ENCODE peak calls at places on chromosomes 5 and 9, in ten cellular contexts. F is breast epithelium, V is HepG2, Q is stomach, G is SK-N-SH, L is upper lobe of left lung, K is Panc1, Z is prostate gland, A is suprapubic skin, M is GM23338. I is an unnamed sample.

GRCh38 chr5:115545065-115545882 is 699 bp upstream of the FEM1C start:
- DNase-seq in M (no peak), G (no peak), V (no peak), Z (no peak), Q (no peak), F (no peak), L (no peak), A (no peak), K (no peak), I (no peak)

GRCh38 chr5:15577132-15577531 is 77.2 kb downstream of the FBXL7 start:
- DNase-seq in Q (no peak), F (no peak), K (no peak), Z (no peak), M (no peak), G (peak; percentile 34), A (no peak), L (no peak), V (no peak), I (no peak)

GRCh38 chr9:122005597-122005996 is 87.5 kb downstream of the TTLL11 start:
- DNase-seq in G (peak; percentile 54), F (no peak), M (peak; percentile 27), A (no peak), K (no peak), Z (no peak), L (no peak), Q (no peak), V (no peak), I (no peak)

GRCh38 chr5:158814521-158814920 is 285.2 kb downstream of the EBF1 start:
- DNase-seq in V (no peak), Q (no peak), Z (no peak), L (no peak), K (no peak), F (no peak), A (no peak), G (no peak), M (no peak), I (no peak)

GRCh38 chr9:82052081-82052480 is 63.5 kb downstream of the SPATA31D1 start:
- DNase-seq in A (no peak), K (no peak), G (no peak), F (no peak), Z (no peak), V (no peak), Q (no peak), L (no peak), M (no peak), I (no peak)

GRCh38 chr9:81902191-81902590 is 26.0 kb upstream of the SPATA31D4 start:
- DNase-seq in F (no peak), M (no peak), L (no peak), V (no peak), G (no peak), K (no peak), A (no peak), Q (no peak), Z (no peak), I (no peak)

GRCh38 chr5:13930721-13931246 is 13.7 kb downstream of the DNAH5 start:
- DNase-seq in M (no peak), A (no peak), F (no peak), G (no peak), K (no peak), Z (no peak), Q (no peak), L (no peak), V (no peak), I (no peak)

GRCh38 chr9:131667576-131667975 is 72.3 kb downstream of the RAPGEF1 start:
- DNase-seq in F (no peak), K (no peak), M (no peak), Z (no peak), Q (no peak), A (no peak), G (no peak), L (no peak), V (no peak), I (no peak)

GRCh38 chr9:91427873-91428272 is 4.2 kb upstream of the NFIL3 start:
- DNase-seq in A (no peak), V (peak; percentile 36), G (no peak), L (no peak), F (no peak), M (no peak), Z (no peak), K (no peak), Q (no peak), I (no peak)

GRCh38 chr9:91428431-91428830 is 4.8 kb upstream of the NFIL3 start:
- DNase-seq in Q (no peak), L (no peak), Z (no peak), G (no peak), A (no peak), V (no peak), M (no peak), K (no peak), F (no peak), I (no peak)

GRCh38 chr9:91428927-91429351 is 5.3 kb upstream of the NFIL3 start:
- DNase-seq in F (no peak), K (no peak), A (no peak), L (no peak), V (no peak), Q (no peak), M (no peak), Z (no peak), G (no peak), I (peak; percentile 74)

GRCh38 chr9:91431485-91431884 is 7.9 kb upstream of the NFIL3 start:
- DNase-seq in Q (no peak), G (no peak), V (no peak), F (no peak), Z (no peak), A (no peak), M (no peak), L (no peak), K (no peak), I (no peak)

DNA sequence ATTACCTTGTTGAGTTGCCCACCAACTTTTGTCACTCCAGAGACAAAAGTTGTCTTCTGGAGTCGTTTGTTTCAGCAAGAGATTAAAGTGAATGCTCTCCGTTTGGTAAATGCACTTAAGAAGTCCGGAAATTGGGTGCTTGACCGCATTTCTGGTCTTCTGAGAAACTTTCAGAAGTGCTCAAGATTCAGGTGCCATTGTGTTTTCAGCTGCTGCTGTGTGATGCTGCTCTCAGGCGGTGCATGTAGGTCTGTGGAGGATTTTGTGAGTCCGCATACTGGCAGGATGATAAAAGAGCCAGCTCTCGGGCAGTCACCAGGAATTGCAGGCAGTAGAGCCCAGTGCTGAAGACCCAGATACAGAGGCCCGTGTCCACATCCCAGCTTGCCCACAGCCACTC is 5.9 kb upstream of the NFIL3 start:
- DNase-seq in F (no peak), V (no peak), M (no peak), Z (no peak), K (no peak), G (no peak), A (no peak), L (no peak), Q (no peak), I (no peak)
- H3K27ac ChIP-seq in F (peak overlapping the region; percentile 50), V (no peak overlapping the region), M (no peak overlapping the region), Z (no peak overlapping the region), K (no peak overlapping the region), G (no peak overlapping the region), A (no peak overlapping the region), L (peak overlapping the region; percentile 23), Q (no peak overlapping the region), I (peak overlapping the region; percentile 24)

GRCh38 chr9:137758067-137758466 is 119.5 kb upstream of the CACNA1B start:
- DNase-seq in A (no peak), G (no peak), Q (no peak), M (no peak), F (no peak), L (peak; percentile 56), V (no peak), Z (no peak), K (no peak), I (peak; percentile 38)

GRCh38 chr9:137761032-137761431 is 116.5 kb upstream of the CACNA1B start:
- DNase-seq in L (no peak), M (no peak), A (no peak), V (no peak), Z (no peak), K (no peak), Q (no peak), G (no peak), F (no peak), I (no peak)

GRCh38 chr9:137759117-137759516 is 118.5 kb upstream of the CACNA1B start:
- DNase-seq in K (no peak), F (no peak), A (no peak), Q (no peak), G (no peak), V (no peak), M (no peak), L (no peak), Z (no peak), I (peak; percentile 46)

GRCh38 chr9:137760426-137760825 is 117.2 kb upstream of the CACNA1B start:
- DNase-seq in F (no peak), M (no peak), G (no peak), A (no peak), V (no peak), K (no peak), L (no peak), Q (no peak), Z (no peak), I (peak; percentile 20)

DNA sequence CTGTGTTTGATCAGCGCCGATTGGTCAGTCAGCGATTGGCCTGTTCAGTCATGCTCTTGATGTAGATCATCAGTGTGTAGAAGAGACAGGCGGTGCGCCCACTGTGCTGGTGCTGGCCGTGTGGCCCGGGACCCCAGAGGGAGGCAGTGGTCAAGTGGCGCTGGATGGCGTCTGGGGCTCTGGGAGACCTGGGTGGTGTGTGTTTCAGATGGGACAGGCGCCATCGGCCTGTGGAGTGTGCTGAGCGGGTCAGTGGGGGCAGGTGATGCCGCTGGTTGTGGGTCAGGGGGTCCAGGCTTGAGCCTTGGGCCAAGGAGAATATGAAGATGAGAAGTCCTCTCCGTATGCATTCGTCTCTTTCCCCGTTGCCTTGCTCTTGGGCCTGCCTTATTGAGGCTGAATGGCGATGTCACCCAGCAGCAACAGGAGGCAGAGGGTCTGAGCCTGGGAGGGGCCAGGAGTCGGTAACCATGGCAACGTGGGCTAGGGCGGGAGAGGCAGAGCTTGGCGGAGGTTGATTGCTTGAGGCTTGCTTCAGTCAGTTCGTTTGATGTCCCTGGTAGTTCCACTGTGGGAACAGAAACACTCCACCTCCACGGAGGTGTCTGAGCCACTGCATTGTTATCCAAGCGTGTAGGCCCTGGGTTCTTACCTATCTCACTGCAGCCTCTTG is 117.8 kb upstream of the CACNA1B start:
- DNase-seq in V (no peak), Z (no peak), M (peak; percentile 53), G (no peak), A (no peak), F (no peak), L (peak; percentile 59), K (no peak), Q (no peak), I (peak; percentile 55)
- TF ChIP-seq POLR2AphosphoS5 in V (no peak), Z (no peak), M (no peak), G (no peak), A (no peak), F (no peak), L (no peak), K (no peak), Q (no peak), I (no peak)

GRCh38 chr5:399296-400281 is 43.4 kb upstream of the EXOC3 start:
- DNase-seq in L (peak; percentile 96), M (peak; percentile 88), V (peak; percentile 61), Z (peak; percentile 7), F (no peak), K (no peak), G (peak; percentile 71), A (peak; percentile 95), Q (peak; percentile 74), I (peak; percentile 90)
- H3K4me1 ChIP-seq in L (peaks cover 26% of the 10 kb centered on the region), M (peaks cover 6% of the 10 kb centered on the region), V (peaks cover 12% of the 10 kb centered on the region), Z (no peaks in the 10 kb centered on the region), F (no peaks in the 10 kb centered on the region), K (peaks cover 5% of the 10 kb centered on the region), G (peaks cover 4% of the 10 kb centered on the region), A (peaks cover 17% of the 10 kb centered on the region), Q (peaks cover 12% of the 10 kb centered on the region), I (no peaks in the 10 kb centered on the region)

DNA sequence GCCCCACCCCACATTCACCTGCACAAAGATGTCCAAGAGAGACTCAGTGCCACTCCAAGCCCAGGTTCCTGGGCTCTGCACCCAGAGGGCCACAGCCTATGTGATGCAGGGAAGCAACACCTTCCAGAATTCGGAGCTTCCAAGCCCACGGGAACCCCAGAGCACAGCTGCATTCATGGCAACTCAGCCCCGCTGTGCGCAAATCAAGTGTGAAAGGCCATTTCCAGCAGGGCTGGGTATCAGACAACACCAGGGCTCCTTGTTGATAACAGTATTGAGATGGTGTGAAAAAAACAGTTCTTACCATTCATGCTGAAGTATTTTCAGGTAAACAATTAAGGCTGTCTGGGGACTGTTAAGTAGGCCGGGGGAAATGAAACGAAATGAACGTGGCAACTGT is 10.1 kb downstream of the ROR2 start:
- DNase-seq in F (no peak), G (no peak), Q (peak; percentile 13), Z (no peak), K (no peak), M (peak; percentile 43), L (no peak), A (no peak), V (no peak), I (no peak)
- H3K27ac ChIP-seq in F (no peak overlapping the region), G (no peak overlapping the region), Q (no peak overlapping the region), Z (no peak overlapping the region), K (no peak overlapping the region), M (no peak overlapping the region), L (no peak overlapping the region), A (no peak overlapping the region), V (no peak overlapping the region), I (peak overlapping the region; percentile 91)